ENCODE peak calls at places on chromosomes 2 and 18, in six cellular contexts. S is endothelial cell, Q is upper lobe of left lung, A is tibial nerve, X is heart right ventricle, H is thoracic aorta. W is an unnamed sample.
A peak's percentile ranks its signal among the peaks of the same experiment; 100 is the strongest.

GRCh38 chr2:55089716-55090115 is 39.5 kb upstream of the RTN4 start:
- DNase-seq in S (no peak), Q (no peak), A (no peak), X (no peak), H (no peak), W (no peak)

GRCh38 chr2:99388892-99389291 is 51.7 kb downstream of the EIF5B start:
- DNase-seq in S (no peak), Q (no peak), A (no peak), X (no peak), H (no peak), W (no peak)

GRCh38 chr2:49936965-49937364 is 782.6 kb upstream of the FSHR start:
- DNase-seq in S (no peak), Q (no peak), A (no peak), X (no peak), H (no peak), W (no peak)

GRCh38 chr2:183035298-183035953 is 2.8 kb downstream of the NCKAP1 start:
- DNase-seq in S (no peak), Q (no peak), A (no peak), X (no peak), H (no peak), W (no peak)

GRCh38 chr2:166388488-166389070 is 12.8 kb upstream of the SCN9A start:
- DNase-seq in S (peak; percentile 36), Q (no peak), A (no peak), X (no peak), H (no peak), W (no peak)

GRCh38 chr2:95526360-95527341 is 42.1 kb upstream of the TRIM43B start:
- DNase-seq in S (peak; percentile 68), Q (peak; percentile 94), A (no peak), X (peak; percentile 68), H (no peak), W (no peak)

GRCh38 chr18:34482204-34482603 is 227.9 kb upstream of the DTNA start:
- DNase-seq in S (no peak), Q (no peak), A (no peak), X (no peak), H (no peak), W (no peak)

GRCh38 chr2:118763797-118764196 is 83.7 kb downstream of the EN1 start:
- DNase-seq in S (peak; percentile 31), Q (no peak), A (no peak), X (no peak), H (no peak), W (no peak)

GRCh38 chr2:172461591-172462392 is 34.4 kb downstream of the ITGA6 start:
- DNase-seq in S (peak; percentile 82), Q (peak; percentile 89), A (no peak), X (peak; percentile 58), H (no peak), W (peak; percentile 59)

GRCh38 chr2:279956-280654 is 7.8 kb downstream of the ALKAL2 start:
- DNase-seq in S (no peak), Q (no peak), A (no peak), X (no peak), H (no peak), W (no peak)

GRCh38 chr2:129061079-129061785 is 742.6 kb upstream of the HS6ST1 start:
- DNase-seq in S (no peak), Q (no peak), A (no peak), X (no peak), H (no peak), W (no peak)

GRCh38 chr2:32192418-32192817 is 26.8 kb downstream of the SLC30A6 start:
- DNase-seq in S (no peak), Q (no peak), A (no peak), X (no peak), H (no peak), W (no peak)

GRCh38 chr2:6968319-6969100 is 51.3 kb downstream of the RNF144A start:
- DNase-seq in S (no peak), Q (no peak), A (no peak), X (peak; percentile 48), H (no peak), W (no peak)

GRCh38 chr2:9782197-9782719 is 61.0 kb upstream of the TAF1B start:
- DNase-seq in S (no peak), Q (no peak), A (no peak), X (no peak), H (no peak), W (no peak)

GRCh38 chr18:41814651-41815050 is 140.4 kb upstream of the PIK3C3 start:
- DNase-seq in S (no peak), Q (no peak), A (no peak), X (no peak), H (no peak), W (no peak)

GRCh38 chr18:41820784-41821183 is 134.2 kb upstream of the PIK3C3 start:
- DNase-seq in S (no peak), Q (no peak), A (no peak), X (no peak), H (no peak), W (no peak)

DNA sequence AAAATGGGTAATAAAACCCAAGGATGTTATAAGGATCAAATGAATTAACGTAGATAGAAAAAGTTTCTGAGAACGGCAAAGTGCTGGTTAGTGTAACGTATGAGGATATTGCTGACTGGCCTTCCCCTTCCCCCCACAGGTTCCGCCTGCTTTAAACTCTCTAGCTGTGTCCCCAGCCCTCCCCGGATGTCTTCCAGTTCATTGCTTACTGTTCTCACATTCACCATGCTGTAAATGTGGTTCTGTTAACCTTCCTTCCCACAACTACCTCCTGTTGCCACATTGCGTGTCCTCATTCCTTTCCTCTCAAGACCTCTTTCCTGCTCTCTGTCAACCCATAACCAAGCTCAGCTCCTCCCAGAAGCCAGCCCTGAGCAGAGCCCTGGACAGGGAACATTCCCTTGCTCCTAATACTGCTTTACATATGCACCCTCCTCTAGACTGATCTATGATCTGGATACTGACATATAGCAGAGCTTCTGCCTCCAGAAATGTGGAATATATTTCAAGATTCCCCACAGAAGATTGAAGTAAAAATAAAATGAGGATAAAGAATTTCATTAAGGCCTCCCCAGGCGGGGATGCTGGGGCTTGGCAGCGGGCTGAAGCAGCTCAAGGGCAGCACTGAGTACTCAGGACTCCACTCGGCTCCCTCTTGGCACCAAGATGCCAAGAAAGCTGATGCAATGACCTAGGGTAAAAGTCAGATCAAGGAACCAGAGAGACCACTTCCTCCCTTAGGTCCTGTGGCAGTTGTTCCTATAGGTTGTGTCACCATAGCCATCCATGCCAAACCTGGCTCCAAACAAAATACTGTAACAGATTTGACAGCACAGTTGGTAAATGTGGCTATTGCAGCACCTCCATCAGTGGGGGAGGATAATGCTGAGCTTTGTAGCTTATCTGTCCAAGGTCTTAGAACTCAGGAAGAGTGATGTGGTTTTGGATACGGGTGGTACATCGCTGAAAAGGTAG is 136.4 kb upstream of the PIK3C3 start:
- DNase-seq in S (no peak), Q (peak; percentile 6), A (no peak), X (no peak), H (no peak), W (no peak)
- TF ChIP-seq CTCF in S (no peak), Q (no peak), A (no peak), X (no peak), H (no peak), W (no peak)

DNA sequence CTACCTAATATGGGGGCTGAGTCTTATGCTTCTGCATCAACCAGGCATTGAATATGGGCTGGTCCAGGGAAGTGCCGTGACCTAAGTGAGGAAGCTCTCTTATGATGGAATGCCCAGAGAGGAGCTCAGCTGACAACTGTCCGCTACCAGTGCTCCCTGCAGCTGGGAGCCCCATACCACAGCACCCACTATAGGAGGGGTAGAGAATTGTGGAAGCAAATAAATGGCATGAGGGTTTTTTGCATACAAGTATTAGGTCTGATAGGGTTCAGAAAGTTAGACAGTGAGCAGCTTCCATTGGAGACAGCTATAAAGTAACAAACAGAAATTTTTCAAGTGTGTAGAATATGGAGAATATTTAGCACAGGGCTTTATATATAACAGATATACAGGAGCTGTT is 4.6 kb downstream of the TIMM21 start:
- DNase-seq in S (no peak), Q (no peak), A (no peak), X (no peak), H (no peak), W (no peak)
- TF ChIP-seq CTCF in S (peak; percentile 56), Q (no peak), A (no peak), X (no peak), H (no peak), W (no peak)

GRCh38 chr2:28413896-28414290 is 21.2 kb downstream of the FOSL2 start:
- DNase-seq in S (no peak), Q (no peak), A (no peak), X (no peak), H (no peak), W (no peak)

GRCh38 chr2:28414583-28414982 is 21.9 kb downstream of the FOSL2 start:
- DNase-seq in S (no peak), Q (no peak), A (no peak), X (no peak), H (no peak), W (no peak)

GRCh38 chr2:28412625-28413151 is 20.0 kb downstream of the FOSL2 start:
- DNase-seq in S (no peak), Q (no peak), A (no peak), X (no peak), H (no peak), W (no peak)

GRCh38 chr2:28411956-28412609 is 19.4 kb downstream of the FOSL2 start:
- DNase-seq in S (no peak), Q (peak; percentile 74), A (no peak), X (no peak), H (no peak), W (no peak)

DNA sequence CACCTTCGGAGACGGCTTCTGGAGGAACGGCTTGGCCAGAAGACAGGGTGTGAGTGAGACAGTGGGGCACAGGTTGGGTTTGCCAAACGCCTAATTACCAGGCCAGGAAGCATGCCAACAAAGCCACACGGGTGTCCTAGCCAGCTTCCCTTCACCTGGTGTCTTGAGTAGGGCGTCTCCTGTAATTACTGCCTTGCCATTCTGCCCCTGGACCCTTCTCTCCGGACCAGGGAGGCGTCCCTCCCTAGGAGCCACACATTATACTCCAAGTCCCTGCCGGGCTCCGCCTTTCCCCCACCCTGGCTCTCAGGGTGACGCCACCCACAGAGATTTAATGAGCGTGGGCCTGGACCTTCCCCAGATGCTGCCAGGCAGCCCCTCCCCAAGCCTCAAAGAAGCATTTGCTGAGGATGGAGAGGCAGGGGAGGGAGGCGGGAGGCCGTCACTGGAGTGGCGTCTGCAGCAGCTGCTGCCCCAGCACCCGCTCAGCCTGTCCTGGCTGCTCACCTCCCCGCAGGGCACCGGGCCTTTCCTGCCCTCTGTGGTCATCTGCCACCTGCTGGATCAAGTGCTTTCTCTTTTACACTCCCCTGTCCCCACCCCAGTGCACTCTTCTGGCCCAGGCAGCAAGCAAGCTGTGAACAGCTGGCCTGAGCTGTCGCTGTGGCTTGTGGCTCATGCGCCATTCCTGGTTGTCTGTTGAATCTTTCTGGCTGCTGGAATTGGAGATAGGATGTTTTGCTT is 20.7 kb downstream of the FOSL2 start:
- DNase-seq in S (no peak), Q (peak; percentile 58), A (no peak), X (no peak), H (no peak), W (no peak)
- TF ChIP-seq CTCF in S (no peak), Q (no peak), A (no peak), X (peak; percentile 35), H (no peak), W (no peak)

DNA sequence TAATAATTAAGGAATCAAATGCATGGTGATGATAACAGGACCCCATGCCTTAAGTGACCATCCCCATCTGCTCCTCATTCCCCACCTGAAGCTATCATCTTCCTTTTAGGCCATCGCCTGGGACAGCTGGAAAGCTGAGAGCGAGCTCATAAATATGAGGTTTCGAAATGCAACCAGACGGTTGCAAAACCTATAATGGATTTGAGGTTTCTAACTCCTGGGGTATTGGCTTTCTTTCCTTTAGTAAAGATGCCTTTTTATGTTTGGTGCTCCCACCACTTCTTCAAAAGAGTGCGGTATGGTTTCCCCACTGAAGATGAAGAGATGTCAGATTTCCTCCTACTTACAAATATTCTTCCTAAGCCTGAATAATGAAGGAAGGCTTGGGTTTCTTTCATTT is 1589.5 kb upstream of the PIK3C3 start:
- DNase-seq in S (no peak), Q (no peak), A (no peak), X (no peak), H (no peak), W (no peak)
- TF ChIP-seq CTCF in S (no peak), Q (no peak), A (no peak), X (no peak), H (no peak), W (no peak)

W was measured in progenitor cell of endocrine pancreas.